ENCODE peak calls at places on chromosomes 4 and X, in six cellular contexts. One of them, this sample, is unnamed.

GRCh38 chrX:37846934-37847732 is at the start of gene DYNLT3:
- DNase-seq in H1: peak
- DNase-seq in HepG2: peak
- DNase-seq in GM12878: peak
- DNase-seq in HCT116: peak
- DNase-seq in SK-N-SH: peak
- DNase-seq in this sample: no peak

GRCh38 chr4:65046496-65047101 is 623.7 kb downstream of the EPHA5 start:
- DNase-seq in SK-N-SH: no peak
- DNase-seq in HepG2: no peak
- DNase-seq in GM12878: no peak
- DNase-seq in HCT116: no peak
- DNase-seq in H1: no peak
- DNase-seq in this sample: no peak

GRCh38 chr4:73735231-73735630 is 5.1 kb upstream of the CXCL8 start:
- DNase-seq in GM12878: peak
- DNase-seq in HCT116: no peak
- DNase-seq in HepG2: no peak
- DNase-seq in SK-N-SH: no peak
- DNase-seq in H1: no peak
- DNase-seq in this sample: no peak

GRCh38 chr4:55359397-55359916 is 13.4 kb downstream of the SRD5A3 start:
- DNase-seq in SK-N-SH: no peak
- DNase-seq in H1: peak
- DNase-seq in GM12878: no peak
- DNase-seq in HepG2: no peak
- DNase-seq in HCT116: no peak
- DNase-seq in this sample: no peak

GRCh38 chr4:169070071-169070894 is 60.2 kb upstream of the CBR4 start:
- DNase-seq in HCT116: peak
- DNase-seq in HepG2: peak
- DNase-seq in SK-N-SH: no peak
- DNase-seq in GM12878: no peak
- DNase-seq in H1: no peak
- DNase-seq in this sample: peak

GRCh38 chrX:100296183-100296753 is 113.8 kb downstream of the PCDH19 start:
- DNase-seq in HepG2: no peak
- DNase-seq in HCT116: no peak
- DNase-seq in H1: peak
- DNase-seq in GM12878: no peak
- DNase-seq in SK-N-SH: no peak
- DNase-seq in this sample: no peak

GRCh38 chr4:48315728-48316630 is 25.4 kb upstream of the SLAIN2 start:
- DNase-seq in SK-N-SH: peak
- DNase-seq in GM12878: no peak
- DNase-seq in HCT116: peak
- DNase-seq in H1: no peak
- DNase-seq in HepG2: peak
- DNase-seq in this sample: peak

GRCh38 chr4:41640905-41641304 is 102.9 kb downstream of the LIMCH1 start:
- DNase-seq in HCT116: no peak
- DNase-seq in H1: no peak
- DNase-seq in SK-N-SH: no peak
- DNase-seq in GM12878: no peak
- DNase-seq in HepG2: no peak
- DNase-seq in this sample: no peak

GRCh38 chr4:38082424-38083374 is 122.5 kb downstream of the PTTG2 start:
- DNase-seq in H1: no peak
- DNase-seq in GM12878: no peak
- DNase-seq in HepG2: no peak
- DNase-seq in SK-N-SH: no peak
- DNase-seq in HCT116: no peak
- DNase-seq in this sample: no peak

GRCh38 chr4:13521047-13521446 is 23.3 kb downstream of the NKX3-2 start:
- DNase-seq in HepG2: no peak
- DNase-seq in HCT116: no peak
- DNase-seq in GM12878: no peak
- DNase-seq in SK-N-SH: peak
- DNase-seq in H1: no peak
- DNase-seq in this sample: no peak

GRCh38 chr4:141117935-141118334 is 15.3 kb downstream of the RNF150 start:
- DNase-seq in H1: no peak
- DNase-seq in SK-N-SH: no peak
- DNase-seq in HCT116: no peak
- DNase-seq in GM12878: no peak
- DNase-seq in HepG2: no peak
- DNase-seq in this sample: no peak

GRCh38 chr4:169051331-169051730 is 41.3 kb upstream of the CBR4 start:
- DNase-seq in H1: no peak
- DNase-seq in HepG2: no peak
- DNase-seq in SK-N-SH: no peak
- DNase-seq in HCT116: no peak
- DNase-seq in GM12878: no peak
- DNase-seq in this sample: no peak

GRCh38 chr4:47526281-47526680 is 41.2 kb downstream of the ATP10D start:
- DNase-seq in GM12878: no peak
- DNase-seq in SK-N-SH: no peak
- DNase-seq in HepG2: no peak
- DNase-seq in H1: no peak
- DNase-seq in HCT116: no peak
- DNase-seq in this sample: no peak

GRCh38 chrX:94058728-94059382 is 384.8 kb downstream of the FAM133A start:
- DNase-seq in HCT116: no peak
- DNase-seq in HepG2: peak
- DNase-seq in GM12878: no peak
- DNase-seq in SK-N-SH: peak
- DNase-seq in H1: no peak
- DNase-seq in this sample: no peak

GRCh38 chrX:8815460-8816065 is 14.4 kb upstream of the FAM9A start:
- DNase-seq in GM12878: peak
- DNase-seq in HCT116: peak
- DNase-seq in HepG2: peak
- DNase-seq in H1: no peak
- DNase-seq in SK-N-SH: peak
- DNase-seq in this sample: peak

GRCh38 chrX:149683966-149684730 is 27.7 kb upstream of the MAGEA11 start:
- DNase-seq in SK-N-SH: no peak
- DNase-seq in HCT116: no peak
- DNase-seq in HepG2: no peak
- DNase-seq in GM12878: no peak
- DNase-seq in H1: no peak
- DNase-seq in this sample: no peak

GRCh38 chr4:142983111-142983510 is 137.0 kb upstream of the INPP4B start:
- DNase-seq in H1: no peak
- DNase-seq in SK-N-SH: no peak
- DNase-seq in HepG2: no peak
- DNase-seq in GM12878: no peak
- DNase-seq in HCT116: no peak
- DNase-seq in this sample: no peak

GRCh38 chr4:14117575-14118228 is 490.2 kb upstream of the BOD1L1 start:
- DNase-seq in SK-N-SH: no peak
- DNase-seq in HepG2: no peak
- DNase-seq in HCT116: no peak
- DNase-seq in GM12878: peak
- DNase-seq in H1: no peak
- DNase-seq in this sample: no peak

GRCh38 chr4:6056976-6057766 is 38.9 kb upstream of the C4orf50 start:
- DNase-seq in H1: no peak
- DNase-seq in HepG2: no peak
- DNase-seq in GM12878: no peak
- DNase-seq in SK-N-SH: no peak
- DNase-seq in HCT116: no peak
- DNase-seq in this sample: no peak

DNA sequence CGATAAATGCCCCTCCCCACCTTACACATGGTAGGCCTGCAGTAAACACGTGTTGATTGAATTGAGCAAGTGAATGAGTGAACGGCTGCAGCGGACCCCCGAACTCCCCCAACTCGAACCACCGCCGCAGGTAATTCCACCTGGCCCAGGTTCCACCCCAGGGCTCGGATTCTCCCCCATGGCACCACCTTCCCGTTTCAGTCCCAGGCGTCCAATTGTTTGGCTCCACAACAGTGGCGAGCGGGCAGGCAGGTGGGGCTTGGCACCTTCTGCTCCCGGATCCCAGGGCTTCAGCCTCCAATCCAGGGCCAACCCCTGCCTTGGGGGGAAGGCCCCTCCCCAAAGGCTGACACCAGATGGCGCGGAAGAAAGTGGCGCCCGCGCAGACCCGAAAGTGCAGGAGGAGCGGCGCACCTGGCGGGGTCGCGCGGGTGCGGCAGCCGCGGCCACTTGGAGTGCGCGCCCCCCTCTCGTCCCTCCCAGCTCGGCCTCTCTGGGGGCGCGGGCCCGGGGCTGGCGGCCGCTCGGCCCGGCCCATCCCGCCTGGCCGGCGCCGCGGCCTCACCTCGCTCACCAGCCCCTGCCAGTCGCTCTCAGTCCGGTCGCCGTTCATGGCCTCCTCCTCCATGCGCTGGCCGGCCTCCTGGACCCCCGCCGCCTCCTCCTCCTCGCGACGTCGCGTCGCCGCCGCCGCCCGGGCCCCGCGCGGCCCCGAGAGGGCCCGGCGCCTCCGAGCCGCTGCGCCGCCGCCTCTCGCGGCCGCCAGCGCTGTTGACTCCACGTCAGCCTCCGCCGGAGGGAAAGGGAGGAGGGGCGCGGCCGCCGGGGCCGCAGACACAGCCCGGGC is at the start of gene CCDC149:
- DNase-seq in H1: peak
- DNase-seq in SK-N-SH: peak
- DNase-seq in HepG2: peak
- DNase-seq in HCT116: peak
- DNase-seq in GM12878: no peak
- DNase-seq in this sample: no peak
- TF ChIP-seq POLR2AphosphoS5 in H1: peak
- TF ChIP-seq POLR2AphosphoS5 in SK-N-SH: no peak
- TF ChIP-seq POLR2AphosphoS5 in HepG2: no peak
- TF ChIP-seq POLR2AphosphoS5 in HCT116: peak
- TF ChIP-seq POLR2AphosphoS5 in GM12878: no peak
- TF ChIP-seq POLR2AphosphoS5 in this sample: no peak

GRCh38 chr4:3303445-3303824 is 10.6 kb downstream of the RGS12 start:
- DNase-seq in SK-N-SH: no peak
- DNase-seq in HepG2: no peak
- DNase-seq in H1: no peak
- DNase-seq in GM12878: no peak
- DNase-seq in HCT116: no peak
- DNase-seq in this sample: no peak

GRCh38 chr4:3302786-3303444 is 10.1 kb downstream of the RGS12 start:
- DNase-seq in H1: peak
- DNase-seq in HCT116: no peak
- DNase-seq in HepG2: no peak
- DNase-seq in GM12878: no peak
- DNase-seq in SK-N-SH: no peak
- DNase-seq in this sample: no peak

GRCh38 chr4:3302164-3302785 is 9.5 kb downstream of the RGS12 start:
- DNase-seq in HCT116: no peak
- DNase-seq in GM12878: peak
- DNase-seq in H1: no peak
- DNase-seq in SK-N-SH: no peak
- DNase-seq in HepG2: no peak
- DNase-seq in this sample: no peak

GRCh38 chr4:3300198-3300671 is 7.4 kb downstream of the RGS12 start:
- DNase-seq in H1: peak
- DNase-seq in HepG2: no peak
- DNase-seq in GM12878: no peak
- DNase-seq in HCT116: no peak
- DNase-seq in SK-N-SH: peak
- DNase-seq in this sample: no peak

GRCh38 chr4:3301450-3302163 is 8.8 kb downstream of the RGS12 start:
- DNase-seq in GM12878: no peak
- DNase-seq in SK-N-SH: no peak
- DNase-seq in HepG2: no peak
- DNase-seq in H1: no peak
- DNase-seq in HCT116: no peak
- DNase-seq in this sample: no peak
- H3K27ac ChIP-seq in GM12878: no peak
- H3K27ac ChIP-seq in SK-N-SH: no peak
- H3K27ac ChIP-seq in HepG2: no peak
- H3K27ac ChIP-seq in H1: no peak
- H3K27ac ChIP-seq in HCT116: no peak
- H3K27ac ChIP-seq in this sample: no peak

DNA sequence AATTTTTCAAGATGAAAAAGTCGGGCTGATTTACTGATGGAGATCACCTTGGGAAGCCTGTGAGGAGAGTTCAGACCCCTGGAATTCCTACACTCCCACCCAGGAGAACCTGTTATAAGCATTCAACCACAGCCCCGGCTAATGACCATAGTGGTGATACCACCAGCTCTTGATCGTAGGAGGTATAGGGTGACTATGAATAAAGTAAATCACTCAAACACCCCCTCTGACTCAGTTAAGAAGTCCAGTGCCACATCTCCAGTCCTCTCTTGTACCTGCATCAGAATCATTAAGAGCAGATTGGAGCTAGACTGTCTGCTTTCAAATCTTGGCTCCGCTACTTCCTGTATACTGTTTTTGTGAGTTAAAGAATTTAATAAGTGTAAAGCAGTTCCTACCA is 565.0 kb upstream of the DIPK2B start:
- DNase-seq in SK-N-SH: no peak
- DNase-seq in GM12878: no peak
- DNase-seq in H1: no peak
- DNase-seq in HepG2: no peak
- DNase-seq in HCT116: no peak
- DNase-seq in this sample: no peak
- H3K9ac ChIP-seq in SK-N-SH: peak
- H3K9ac ChIP-seq in GM12878: no peak
- H3K9ac ChIP-seq in H1: no peak
- H3K9ac ChIP-seq in HepG2: no peak
- H3K9ac ChIP-seq in HCT116: peak
- H3K9ac ChIP-seq in this sample: no peak

DNA sequence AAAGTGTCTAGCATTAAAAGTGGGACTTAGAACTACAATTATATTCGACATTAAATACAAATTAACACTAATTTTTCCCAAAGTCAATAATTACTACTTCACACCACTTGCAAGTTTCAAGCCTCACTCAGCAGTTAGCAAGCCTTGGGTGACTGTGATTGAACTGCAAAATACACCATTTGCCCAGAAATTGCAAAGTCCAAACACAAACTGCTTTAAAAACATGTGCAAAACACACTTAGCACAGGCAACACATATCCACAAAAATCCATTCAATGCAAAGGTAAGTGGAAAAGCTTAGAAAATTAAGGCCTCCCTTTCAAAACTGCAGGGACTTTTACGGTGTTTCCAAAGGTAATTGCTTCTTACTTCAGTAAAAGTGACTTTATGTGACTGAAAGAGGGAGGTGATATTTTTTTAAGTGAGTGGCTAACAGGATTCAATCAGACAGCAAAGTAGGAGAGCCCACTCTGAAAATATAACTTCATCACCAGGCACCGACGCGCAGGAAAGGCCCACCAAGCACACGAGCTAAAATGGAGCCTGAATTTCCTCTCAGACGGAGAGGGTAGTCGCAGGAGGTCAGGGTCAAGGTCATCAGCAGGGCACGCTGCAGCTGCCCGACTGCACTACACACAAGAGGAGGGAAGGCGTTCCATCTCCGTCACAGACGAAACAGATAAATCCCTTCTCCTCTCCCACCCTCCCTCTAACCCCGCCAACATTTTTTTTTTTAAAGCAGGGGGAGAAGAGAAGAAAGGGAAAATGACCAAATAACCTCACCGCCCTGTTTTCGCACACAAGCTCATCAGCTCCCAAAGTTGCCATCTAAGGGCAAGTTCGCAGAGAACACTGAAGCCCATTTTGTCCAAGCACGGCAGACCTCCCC is 3.1 kb downstream of the ZNF827 start:
- DNase-seq in SK-N-SH: peak
- DNase-seq in GM12878: peak
- DNase-seq in HCT116: no peak
- DNase-seq in H1: no peak
- DNase-seq in HepG2: peak
- DNase-seq in this sample: no peak
- TF ChIP-seq POLR2AphosphoS5 in SK-N-SH: peak
- TF ChIP-seq POLR2AphosphoS5 in GM12878: peak
- TF ChIP-seq POLR2AphosphoS5 in HCT116: no peak
- TF ChIP-seq POLR2AphosphoS5 in H1: peak
- TF ChIP-seq POLR2AphosphoS5 in HepG2: no peak
- TF ChIP-seq POLR2AphosphoS5 in this sample: no peak